ENCODE peak calls at places on chromosomes 5 and 9, in four cellular contexts. M is K562, S is HCT116, P is HepG2. D is an unnamed sample.

GRCh38 chr5:176653401-176653800 is 6.1 kb downstream of the TSPAN17 start:
- DNase-seq in M (peak), S (no peak), P (no peak), D (no peak)

GRCh38 chr5:139760066-139761056 is 35.2 kb upstream of the PSD2 start:
- DNase-seq in M (no peak), S (no peak), P (no peak), D (no peak)

GRCh38 chr9:124869986-124870560 is 8.1 kb downstream of the ARPC5L start:
- DNase-seq in M (no peak), S (no peak), P (peak), D (no peak)

GRCh38 chr5:112614986-112615385 is 122.7 kb upstream of the APC start:
- DNase-seq in M (no peak), S (no peak), P (no peak), D (no peak)

GRCh38 chr5:166962470-166962869 is 1329.0 kb upstream of the WWC1 start:
- DNase-seq in M (no peak), S (no peak), P (no peak), D (no peak)

GRCh38 chr9:3290231-3290840 is 235.5 kb downstream of the RFX3 start:
- DNase-seq in M (no peak), S (no peak), P (no peak), D (peak)

GRCh38 chr9:105439428-105439827 is 8.4 kb upstream of the FSD1L start:
- DNase-seq in M (no peak), S (no peak), P (no peak), D (no peak)

GRCh38 chr9:134621558-134622110 is 20.0 kb upstream of the COL5A1 start:
- DNase-seq in M (no peak), S (no peak), P (no peak), D (no peak)

GRCh38 chr5:35247645-35248034 is 17.4 kb upstream of the PRLR start:
- DNase-seq in M (no peak), S (no peak), P (no peak), D (no peak)

GRCh38 chr5:167950126-167950721 is 341.2 kb upstream of the WWC1 start:
- DNase-seq in M (no peak), S (no peak), P (no peak), D (no peak)

GRCh38 chr5:39100851-39101396 is 26.7 kb upstream of the RICTOR start:
- DNase-seq in M (no peak), S (no peak), P (peak), D (no peak)

GRCh38 chr5:127029513-127030258 is 672 bp downstream of the MARCHF3 start:
- DNase-seq in M (peak), S (peak), P (peak), D (peak)

GRCh38 chr5:56543431-56544385 is 271.6 kb upstream of the MAP3K1 start:
- DNase-seq in M (no peak), S (peak), P (no peak), D (no peak)

GRCh38 chr5:76852716-76853115 is 2.9 kb downstream of the S100Z start:
- DNase-seq in M (no peak), S (no peak), P (no peak), D (no peak)

GRCh38 chr9:133347515-133347984 is 381 bp downstream of the MED22 start:
- DNase-seq in M (peak), S (no peak), P (no peak), D (no peak)

GRCh38 chr9:75265525-75265972 is 177.2 kb downstream of the OSTF1 start:
- DNase-seq in M (peak), S (peak), P (peak), D (peak)

GRCh38 chr5:80399553-80400239 is 8.2 kb upstream of the ZFYVE16 start:
- DNase-seq in M (peak), S (no peak), P (peak), D (no peak)

GRCh38 chr5:664994-665360 is 28.2 kb downstream of the TPPP start:
- DNase-seq in M (no peak), S (no peak), P (no peak), D (no peak)
- TF ChIP-seq ZNF274 in M (no peak), S (no peak), P (no peak), D (no peak)

GRCh38 chr9:19901586-19901985 is 112.7 kb upstream of the SLC24A2 start:
- DNase-seq in M (peak), S (no peak), P (no peak), D (no peak)
- H3K4me3 ChIP-seq in M (no peak), S (no peak), P (no peak), D (no peak)

GRCh38 chr9:130368631-130369103 is 76.1 kb upstream of the ASS1 start:
- DNase-seq in M (peak), S (no peak), P (no peak), D (no peak)
- TF ChIP-seq YY1 in M (no peak), S (no peak), P (no peak), D (no peak)

GRCh38 chr9:99824378-99825157 is 2.9 kb downstream of the NR4A3 start:
- DNase-seq in M (peak), S (no peak), P (peak), D (peak)
- TF ChIP-seq ZNF274 in M (no peak), S (no peak), P (no peak), D (no peak)

GRCh38 chr5:14816374-14816998 is 55.1 kb downstream of the ANKH start:
- DNase-seq in M (no peak), S (no peak), P (no peak), D (no peak)
- H3K4me3 ChIP-seq in M (no peak), S (no peak), P (no peak), D (no peak)

GRCh38 chr5:78377056-78377717 is 16.8 kb downstream of the SCAMP1 start:
- DNase-seq in M (no peak), S (no peak), P (no peak), D (no peak)
- TF ChIP-seq YY1 in M (no peak), S (no peak), P (no peak), D (no peak)

GRCh38 chr5:152649609-152650008 is 244.5 kb upstream of the NMUR2 start:
- DNase-seq in M (no peak), S (no peak), P (no peak), D (no peak)

DNA sequence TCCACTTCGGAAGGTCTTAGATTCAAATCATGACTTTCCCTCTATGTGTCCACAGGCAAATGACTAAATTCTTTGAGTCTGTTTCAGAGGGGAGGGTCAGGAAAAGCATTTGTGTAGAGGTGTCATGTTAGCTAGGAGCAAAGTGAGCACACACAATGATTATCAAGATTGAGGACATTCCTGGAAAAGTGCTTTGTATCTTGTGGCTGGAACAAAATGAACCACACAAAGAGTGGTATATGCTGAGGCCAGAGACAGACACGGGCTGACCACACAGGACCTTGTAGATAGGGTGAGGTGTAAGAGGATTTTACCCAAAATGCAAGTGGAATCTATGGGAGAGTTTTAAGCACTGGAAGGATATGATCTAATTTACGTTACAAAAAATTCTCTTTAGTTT is 245.3 kb upstream of the NMUR2 start:
- DNase-seq in M (no peak), S (no peak), P (no peak), D (no peak)
- TF ChIP-seq ZNF274 in M (no peak), S (no peak), P (no peak), D (no peak)

DNA sequence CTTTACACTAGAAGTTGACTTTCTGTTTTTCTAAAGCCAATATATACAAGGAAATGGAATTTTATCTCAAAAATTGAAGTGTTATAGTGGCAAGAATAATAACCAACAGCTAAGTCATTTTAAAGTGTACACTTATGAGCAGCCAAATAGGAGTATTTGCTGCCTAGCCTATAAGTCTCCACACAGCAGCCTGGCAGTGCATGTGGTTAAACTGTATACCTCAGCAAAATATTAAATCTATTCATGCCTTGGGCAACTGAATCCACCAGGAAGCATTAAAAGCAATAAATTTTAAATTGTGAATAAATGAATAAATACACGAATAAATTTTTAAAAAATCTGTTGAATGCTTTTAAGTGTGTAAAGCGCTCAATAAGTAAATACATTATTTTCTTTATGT is 432.4 kb upstream of the RORB start:
- DNase-seq in M (no peak), S (no peak), P (no peak), D (no peak)
- H3K4me3 ChIP-seq in M (no peak), S (no peak), P (no peak), D (no peak)

DNA sequence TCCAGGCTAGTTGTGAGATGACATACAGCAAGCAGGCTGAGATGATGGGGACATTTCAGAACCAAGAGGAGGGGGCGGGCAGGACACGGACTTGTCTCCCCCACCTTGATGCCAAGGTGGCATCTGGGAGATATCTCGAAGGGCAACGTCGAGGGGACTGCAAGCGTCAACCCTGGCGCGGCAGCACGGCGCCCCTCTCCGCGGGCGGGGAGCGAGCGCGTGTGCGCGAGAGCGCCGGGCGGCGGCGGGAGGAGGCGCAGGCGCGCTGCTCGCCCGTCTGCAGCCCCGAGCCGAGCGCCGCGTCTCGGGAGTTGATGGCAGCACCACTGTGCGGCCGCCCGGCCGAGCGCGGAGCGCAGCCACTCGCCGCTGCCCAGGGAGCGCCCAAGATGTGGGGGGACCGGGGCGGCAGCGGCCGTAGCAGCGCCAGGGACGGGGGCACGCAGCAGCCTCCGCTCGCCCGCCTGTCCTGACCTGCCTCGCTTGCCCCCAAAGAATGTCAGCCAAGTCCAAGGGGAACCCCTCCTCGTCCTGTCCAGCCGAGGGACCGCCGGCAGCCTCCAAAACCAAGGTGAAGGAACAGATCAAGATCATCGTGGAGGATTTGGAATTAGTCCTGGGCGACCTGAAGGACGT is at the start of gene PRR16:
- DNase-seq in M (peak), S (no peak), P (no peak), D (no peak)
- TF ChIP-seq YY1 in M (no peak), S (no peak), P (no peak), D (no peak)